ENCODE peak calls at places on chromosomes 7 and 10, in four cellular contexts. J is cardiac fibroblast, O is fibroblast of lung, Q is activated T-helper 1 cell treated with Interleukin-2 at 50 U/mL for 16 hours. B is an unnamed sample.

GRCh38 chr10:29807407-29807806 is 172.6 kb upstream of the SVIL start:
- DNase-seq in Q (no peak), J (peak; percentile 69), O (peak; percentile 85), B (peak; percentile 47)

GRCh38 chr10:4020651-4021050 is 235.6 kb upstream of the KLF6 start:
- DNase-seq in O (no peak), J (no peak), Q (no peak), B (no peak)

GRCh38 chr7:50821457-50821977 is 38.8 kb upstream of the GRB10 start:
- DNase-seq in Q (no peak), O (no peak), J (peak; percentile 41), B (no peak)

GRCh38 chr7:134891262-134892001 is 94.9 kb upstream of the AGBL3 start:
- DNase-seq in Q (no peak), J (peak; percentile 97), O (peak; percentile 99), B (peak; percentile 92)

GRCh38 chr7:1659696-1660095 is 10.4 kb upstream of the ELFN1 start:
- DNase-seq in J (no peak), Q (no peak), O (no peak), B (peak; percentile 36)

GRCh38 chr10:34593955-34594354 is 221.1 kb downstream of the PARD3 start:
- DNase-seq in Q (no peak), O (no peak), J (no peak), B (no peak)

GRCh38 chr7:31071316-31071715 is 19.2 kb downstream of the ADCYAP1R1 start:
- DNase-seq in Q (no peak), O (no peak), J (no peak), B (no peak)

GRCh38 chr7:2997014-2997413 is 46.7 kb downstream of the CARD11 start:
- DNase-seq in J (no peak), O (no peak), Q (no peak), B (no peak)

GRCh38 chr7:100266576-100267354 is 40.7 kb upstream of the SPDYE3 start:
- DNase-seq in O (no peak), Q (no peak), J (no peak), B (no peak)

GRCh38 chr10:102918817-102919236 is 733 bp downstream of the CNNM2 start:
- DNase-seq in O (no peak), Q (peak; percentile 4), J (no peak), B (no peak)

GRCh38 chr10:46227571-46228075 is 59.2 kb upstream of the ANTXRL start:
- DNase-seq in J (no peak), O (no peak), Q (no peak), B (no peak)

GRCh38 chr10:43420369-43421200 is 11.6 kb upstream of the HNRNPF start:
- DNase-seq in J (peak; percentile 96), O (peak; percentile 91), Q (peak; percentile 73), B (peak; percentile 84)

GRCh38 chr10:80466724-80467326 is 12.7 kb downstream of the TSPAN14 start:
- DNase-seq in O (no peak), Q (no peak), J (no peak), B (no peak)

GRCh38 chr7:127704211-127704610 is 52.2 kb downstream of the SND1 start:
- DNase-seq in O (no peak), Q (no peak), J (no peak), B (no peak)

GRCh38 chr7:6446977-6447588 is 671 bp downstream of the DAGLB start:
- DNase-seq in J (peak; percentile 86), O (peak; percentile 76), Q (no peak), B (peak; percentile 51)

GRCh38 chr10:84605802-84606201 is 277.4 kb downstream of the CCSER2 start:
- DNase-seq in O (no peak), J (no peak), Q (no peak), B (no peak)

GRCh38 chr10:119283818-119284217 is 76.4 kb downstream of the GRK5 start:
- DNase-seq in J (no peak), Q (no peak), O (no peak), B (no peak)

GRCh38 chr7:151094675-151095074 is 8.4 kb downstream of the AGAP3 start:
- DNase-seq in O (no peak), Q (no peak), J (no peak), B (no peak)

GRCh38 chr7:584122-584465 is 64.4 kb upstream of the PDGFA start:
- DNase-seq in J (no peak), Q (peak; percentile 80), O (no peak), B (no peak)

GRCh38 chr10:24900888-24901685 is 51.3 kb downstream of the PRTFDC1 start:
- DNase-seq in O (no peak), J (peak; percentile 55), Q (no peak), B (no peak)

GRCh38 chr10:59138052-59138451 is 38.4 kb upstream of the PHYHIPL start:
- DNase-seq in Q (no peak), O (no peak), J (no peak), B (no peak)

GRCh38 chr10:116126239-116126638 is 146.8 kb downstream of the GFRA1 start:
- DNase-seq in O (no peak), J (no peak), Q (no peak), B (no peak)

GRCh38 chr7:157507987-157508386 is 171.2 kb downstream of the DNAJB6 start:
- DNase-seq in J (no peak), O (no peak), Q (no peak), B (no peak)

GRCh38 chr10:14102056-14102455 is 228.7 kb downstream of the FRMD4A start:
- DNase-seq in O (no peak), J (no peak), Q (no peak), B (no peak)

GRCh38 chr10:132263866-132264265 is 43.9 kb downstream of the STK32C start:
- DNase-seq in J (no peak), Q (no peak), O (no peak), B (no peak)

GRCh38 chr7:5431485-5432118 is 8.0 kb upstream of the TNRC18 start:
- DNase-seq in J (no peak), Q (no peak), O (no peak), B (no peak)

GRCh38 chr7:42925630-42926029 is 6.3 kb downstream of the PSMA2 start:
- DNase-seq in Q (no peak), O (no peak), J (no peak), B (no peak)

GRCh38 chr10:103598654-103599115 is 105.2 kb downstream of the NEURL1 start:
- DNase-seq in Q (no peak), J (peak; percentile 82), O (peak; percentile 84), B (peak; percentile 64)

GRCh38 chr10:102114861-102115618 is 5.1 kb downstream of the LDB1 start:
- DNase-seq in O (peak; percentile 71), Q (peak; percentile 76), J (peak; percentile 81), B (peak; percentile 80)

GRCh38 chr10:34528320-34528719 is 286.8 kb downstream of the PARD3 start:
- DNase-seq in O (peak; percentile 79), J (peak; percentile 95), Q (no peak), B (peak; percentile 61)

GRCh38 chr7:157686285-157686894 is 349.6 kb downstream of the DNAJB6 start:
- DNase-seq in J (no peak), O (no peak), Q (no peak), B (no peak)

GRCh38 chr7:98186452-98187137 is 24.6 kb upstream of the BHLHA15 start:
- DNase-seq in J (peak; percentile 61), Q (no peak), O (peak; percentile 51), B (peak; percentile 78)